ENCODE peak calls at places on chromosomes 6 and 20, in six cellular contexts. One of them, this sample, is unnamed.

GRCh38 chr6:157663261-157663660 is 159.8 kb upstream of the SNX9 start:
- DNase-seq in gastrocnemius medialis: no peak
- DNase-seq in adrenal gland: no peak
- DNase-seq in ovary: no peak
- DNase-seq in spleen: peak
- DNase-seq in heart left ventricle: no peak
- DNase-seq in this sample: no peak

GRCh38 chr20:44460795-44461141 is 14.9 kb upstream of the TTPAL start:
- DNase-seq in gastrocnemius medialis: no peak
- DNase-seq in adrenal gland: peak
- DNase-seq in spleen: no peak
- DNase-seq in heart left ventricle: no peak
- DNase-seq in ovary: no peak
- DNase-seq in this sample: peak

GRCh38 chr6:159170999-159171712 is 2.0 kb downstream of the FNDC1 start:
- DNase-seq in heart left ventricle: no peak
- DNase-seq in ovary: no peak
- DNase-seq in adrenal gland: peak
- DNase-seq in spleen: no peak
- DNase-seq in gastrocnemius medialis: no peak
- DNase-seq in this sample: no peak

GRCh38 chr6:165689699-165690098 is 26.7 kb upstream of the PDE10A start:
- DNase-seq in adrenal gland: no peak
- DNase-seq in heart left ventricle: no peak
- DNase-seq in spleen: no peak
- DNase-seq in ovary: no peak
- DNase-seq in gastrocnemius medialis: no peak
- DNase-seq in this sample: no peak

GRCh38 chr6:7341989-7342742 is 29.2 kb upstream of the SSR1 start:
- DNase-seq in adrenal gland: peak
- DNase-seq in heart left ventricle: no peak
- DNase-seq in gastrocnemius medialis: no peak
- DNase-seq in spleen: no peak
- DNase-seq in ovary: no peak
- DNase-seq in this sample: peak

GRCh38 chr6:16140607-16141006 is 11.7 kb downstream of the MYLIP start:
- DNase-seq in gastrocnemius medialis: no peak
- DNase-seq in ovary: no peak
- DNase-seq in adrenal gland: no peak
- DNase-seq in heart left ventricle: no peak
- DNase-seq in spleen: no peak
- DNase-seq in this sample: no peak

GRCh38 chr6:134035823-134036296 is 16.6 kb downstream of the SLC2A12 start:
- DNase-seq in ovary: no peak
- DNase-seq in spleen: no peak
- DNase-seq in heart left ventricle: no peak
- DNase-seq in adrenal gland: no peak
- DNase-seq in gastrocnemius medialis: no peak
- DNase-seq in this sample: no peak

GRCh38 chr6:125821825-125822281 is 31.1 kb downstream of the NCOA7 start:
- DNase-seq in gastrocnemius medialis: no peak
- DNase-seq in heart left ventricle: no peak
- DNase-seq in spleen: no peak
- DNase-seq in adrenal gland: peak
- DNase-seq in ovary: no peak
- DNase-seq in this sample: no peak

GRCh38 chr20:62320581-62321354 is 18.0 kb downstream of the ADRM1 start:
- DNase-seq in spleen: no peak
- DNase-seq in heart left ventricle: no peak
- DNase-seq in adrenal gland: no peak
- DNase-seq in gastrocnemius medialis: no peak
- DNase-seq in ovary: no peak
- DNase-seq in this sample: peak

GRCh38 chr20:14860410-14860814 is 523.0 kb upstream of the FLRT3 start:
- DNase-seq in heart left ventricle: no peak
- DNase-seq in gastrocnemius medialis: no peak
- DNase-seq in ovary: no peak
- DNase-seq in spleen: no peak
- DNase-seq in adrenal gland: no peak
- DNase-seq in this sample: no peak

GRCh38 chr6:44138717-44139350 is 11.5 kb downstream of the TMEM63B start:
- DNase-seq in gastrocnemius medialis: no peak
- DNase-seq in spleen: peak
- DNase-seq in heart left ventricle: no peak
- DNase-seq in adrenal gland: no peak
- DNase-seq in ovary: no peak
- DNase-seq in this sample: no peak

GRCh38 chr6:2971420-2972218 is at the start of gene SERPINB6:
- DNase-seq in adrenal gland: peak
- DNase-seq in spleen: peak
- DNase-seq in heart left ventricle: peak
- DNase-seq in ovary: peak
- DNase-seq in gastrocnemius medialis: peak
- DNase-seq in this sample: peak

GRCh38 chr6:30075094-30075986 is at the start of gene RNF39:
- DNase-seq in heart left ventricle: peak
- DNase-seq in ovary: peak
- DNase-seq in spleen: no peak
- DNase-seq in gastrocnemius medialis: no peak
- DNase-seq in adrenal gland: no peak
- DNase-seq in this sample: peak

GRCh38 chr6:150068173-150068785 is 642 bp downstream of the ULBP3 start:
- DNase-seq in adrenal gland: no peak
- DNase-seq in ovary: no peak
- DNase-seq in heart left ventricle: no peak
- DNase-seq in gastrocnemius medialis: no peak
- DNase-seq in spleen: no peak
- DNase-seq in this sample: no peak

GRCh38 chr6:128731249-128732165 is 151.4 kb upstream of the LAMA2 start:
- DNase-seq in spleen: no peak
- DNase-seq in adrenal gland: peak
- DNase-seq in heart left ventricle: no peak
- DNase-seq in gastrocnemius medialis: no peak
- DNase-seq in ovary: no peak
- DNase-seq in this sample: no peak

GRCh38 chr6:68158256-68158655 is 476.8 kb upstream of the ADGRB3 start:
- DNase-seq in adrenal gland: no peak
- DNase-seq in heart left ventricle: no peak
- DNase-seq in ovary: no peak
- DNase-seq in gastrocnemius medialis: no peak
- DNase-seq in spleen: no peak
- DNase-seq in this sample: no peak

GRCh38 chr6:36884610-36885009 is 1.1 kb upstream of the C6orf89 start:
- DNase-seq in heart left ventricle: no peak
- DNase-seq in gastrocnemius medialis: no peak
- DNase-seq in adrenal gland: no peak
- DNase-seq in ovary: no peak
- DNase-seq in spleen: no peak
- DNase-seq in this sample: no peak

GRCh38 chr6:20875369-20875963 is 341.2 kb downstream of the CDKAL1 start:
- DNase-seq in spleen: no peak
- DNase-seq in adrenal gland: no peak
- DNase-seq in heart left ventricle: no peak
- DNase-seq in gastrocnemius medialis: no peak
- DNase-seq in ovary: peak
- DNase-seq in this sample: no peak

GRCh38 chr6:37913210-37913609 is 93.7 kb downstream of the ZFAND3 start:
- DNase-seq in gastrocnemius medialis: no peak
- DNase-seq in spleen: no peak
- DNase-seq in heart left ventricle: no peak
- DNase-seq in adrenal gland: no peak
- DNase-seq in ovary: no peak
- DNase-seq in this sample: no peak

GRCh38 chr6:100296810-100297544 is 167.7 kb downstream of the SIM1 start:
- DNase-seq in ovary: no peak
- DNase-seq in adrenal gland: no peak
- DNase-seq in spleen: no peak
- DNase-seq in heart left ventricle: no peak
- DNase-seq in gastrocnemius medialis: no peak
- DNase-seq in this sample: no peak

GRCh38 chr20:5642155-5642981 is 107.8 kb upstream of the SHLD1 start:
- DNase-seq in spleen: no peak
- DNase-seq in gastrocnemius medialis: peak
- DNase-seq in heart left ventricle: no peak
- DNase-seq in ovary: no peak
- DNase-seq in adrenal gland: peak
- DNase-seq in this sample: no peak

DNA sequence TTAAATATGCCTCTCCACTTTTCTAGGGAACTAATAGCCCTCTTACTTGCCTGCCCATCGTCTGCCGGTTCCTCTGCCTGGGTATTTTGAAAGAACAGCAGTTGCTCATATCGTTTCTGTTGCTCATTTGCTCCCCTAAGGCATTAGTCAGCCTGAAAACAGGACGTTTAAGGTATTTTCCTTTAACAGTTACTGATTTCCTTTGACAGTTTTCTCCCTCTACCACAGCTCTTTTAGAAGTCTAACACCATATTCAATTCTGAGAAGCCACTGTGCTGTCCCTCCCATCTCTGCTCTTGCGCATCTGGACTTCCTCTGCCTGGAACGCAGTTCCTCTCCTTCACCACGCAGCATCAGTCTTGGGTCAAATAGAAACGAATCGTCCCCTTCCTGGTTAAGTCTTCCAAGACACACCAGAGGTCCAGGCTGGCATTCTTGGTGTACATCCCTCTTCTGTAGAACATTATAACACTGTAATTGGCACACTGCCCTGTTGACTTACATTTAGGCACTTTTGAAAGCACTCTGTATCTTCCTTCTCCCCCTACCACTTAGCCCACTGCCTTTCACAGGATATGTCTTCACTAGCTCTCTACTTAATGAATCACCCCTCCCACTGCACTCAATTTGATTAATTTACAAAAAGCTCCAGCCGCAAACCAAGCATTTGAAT is 141.0 kb upstream of the CARMIL1 start:
- DNase-seq in gastrocnemius medialis: peak
- DNase-seq in spleen: peak
- DNase-seq in ovary: peak
- DNase-seq in heart left ventricle: no peak
- DNase-seq in adrenal gland: peak
- DNase-seq in this sample: peak
- TF ChIP-seq POLR2A in gastrocnemius medialis: peak
- TF ChIP-seq POLR2A in spleen: no peak
- TF ChIP-seq POLR2A in ovary: peak
- TF ChIP-seq POLR2A in heart left ventricle: peak
- TF ChIP-seq POLR2A in adrenal gland: peak
- TF ChIP-seq POLR2A in this sample: peak

GRCh38 chr6:156562636-156563035 is 214.5 kb upstream of the ARID1B start:
- DNase-seq in adrenal gland: no peak
- DNase-seq in spleen: peak
- DNase-seq in gastrocnemius medialis: no peak
- DNase-seq in heart left ventricle: no peak
- DNase-seq in ovary: no peak
- DNase-seq in this sample: no peak

GRCh38 chr6:156562019-156562418 is 215.2 kb upstream of the ARID1B start:
- DNase-seq in gastrocnemius medialis: no peak
- DNase-seq in ovary: no peak
- DNase-seq in spleen: peak
- DNase-seq in heart left ventricle: no peak
- DNase-seq in adrenal gland: no peak
- DNase-seq in this sample: no peak

GRCh38 chr6:156564807-156565149 is 212.4 kb upstream of the ARID1B start:
- DNase-seq in gastrocnemius medialis: no peak
- DNase-seq in spleen: no peak
- DNase-seq in adrenal gland: no peak
- DNase-seq in heart left ventricle: no peak
- DNase-seq in ovary: no peak
- DNase-seq in this sample: no peak

GRCh38 chr6:156564128-156564806 is 212.9 kb upstream of the ARID1B start:
- DNase-seq in adrenal gland: peak
- DNase-seq in heart left ventricle: peak
- DNase-seq in spleen: peak
- DNase-seq in gastrocnemius medialis: peak
- DNase-seq in ovary: peak
- DNase-seq in this sample: peak

DNA sequence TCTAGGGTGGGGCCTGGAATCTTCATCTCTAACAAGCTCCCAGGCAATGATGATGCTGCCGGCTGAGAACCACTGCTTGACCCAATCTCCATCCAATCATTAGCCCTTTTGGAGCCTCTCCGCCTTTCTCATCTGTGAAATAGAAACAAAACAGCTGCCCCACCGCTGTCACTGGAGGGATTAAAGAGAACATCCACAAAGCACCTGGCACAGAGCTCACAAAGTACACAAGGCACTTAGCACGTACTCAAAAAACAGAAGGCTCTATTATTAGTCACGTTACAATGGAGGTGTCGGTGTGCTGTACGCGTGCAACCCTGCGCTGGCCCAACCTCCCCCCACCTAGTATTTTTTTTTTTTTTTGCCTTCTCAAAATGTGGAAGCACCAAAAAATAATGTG is 213.5 kb upstream of the ARID1B start:
- DNase-seq in gastrocnemius medialis: no peak
- DNase-seq in spleen: no peak
- DNase-seq in heart left ventricle: no peak
- DNase-seq in adrenal gland: no peak
- DNase-seq in ovary: no peak
- DNase-seq in this sample: no peak
- TF ChIP-seq POLR2A in gastrocnemius medialis: no peak
- TF ChIP-seq POLR2A in spleen: no peak
- TF ChIP-seq POLR2A in heart left ventricle: no peak
- TF ChIP-seq POLR2A in adrenal gland: no peak
- TF ChIP-seq POLR2A in ovary: no peak
- TF ChIP-seq POLR2A in this sample: no peak

DNA sequence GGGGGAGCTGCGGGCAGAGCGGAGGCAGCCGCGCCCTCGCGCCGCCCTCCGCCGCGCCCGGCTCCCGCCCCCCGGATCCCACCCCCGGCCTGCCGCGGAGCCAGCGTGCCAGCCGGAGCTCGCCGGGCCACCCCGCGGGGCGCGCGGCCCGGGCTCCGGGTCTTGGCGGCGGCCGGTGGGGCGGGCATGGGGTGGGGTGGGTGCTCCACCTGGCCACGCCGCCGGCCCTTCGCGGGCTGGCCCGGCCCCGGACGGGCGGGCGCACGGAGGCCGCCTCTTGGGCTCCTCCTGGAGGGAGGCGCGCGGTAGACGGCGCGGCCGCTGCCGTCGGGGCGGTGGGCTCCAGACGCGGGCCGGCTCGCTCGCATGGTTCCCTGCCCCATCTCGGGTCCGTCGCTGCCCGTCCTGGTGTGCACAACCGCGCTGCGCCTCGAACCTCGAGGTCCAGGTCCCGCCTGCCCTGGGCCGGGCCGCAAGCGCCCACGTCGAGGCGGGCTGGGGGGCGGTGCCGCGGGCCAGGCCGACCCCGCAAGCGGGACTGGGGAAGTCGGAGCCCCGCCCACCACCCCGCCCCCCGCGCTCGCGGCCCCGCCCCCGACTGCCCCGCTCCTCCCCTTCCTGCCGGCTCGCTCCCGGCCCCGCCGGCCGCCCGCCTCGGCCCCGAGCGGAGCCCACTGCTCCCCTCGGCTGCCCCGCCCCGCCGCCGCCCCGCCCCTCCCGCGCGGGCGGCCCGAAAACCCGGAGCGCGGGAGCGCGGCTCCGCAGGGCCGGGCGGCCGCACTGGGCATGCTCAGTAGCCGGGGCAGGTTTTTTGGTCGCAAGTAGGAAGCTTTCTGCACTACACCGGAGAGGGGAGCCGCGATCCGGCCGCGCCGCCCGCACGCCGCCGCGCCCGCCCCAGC is at the start of gene CDYL:
- DNase-seq in ovary: peak
- DNase-seq in adrenal gland: peak
- DNase-seq in gastrocnemius medialis: peak
- DNase-seq in spleen: peak
- DNase-seq in heart left ventricle: peak
- DNase-seq in this sample: peak
- TF ChIP-seq POLR2A in ovary: no peak
- TF ChIP-seq POLR2A in adrenal gland: peak
- TF ChIP-seq POLR2A in gastrocnemius medialis: peak
- TF ChIP-seq POLR2A in spleen: peak
- TF ChIP-seq POLR2A in heart left ventricle: no peak
- TF ChIP-seq POLR2A in this sample: no peak

GRCh38 chr20:16573011-16573965 is at the start of gene KIF16B:
- DNase-seq in gastrocnemius medialis: peak
- DNase-seq in spleen: peak
- DNase-seq in ovary: peak
- DNase-seq in adrenal gland: peak
- DNase-seq in heart left ventricle: peak
- DNase-seq in this sample: peak
- TF ChIP-seq POLR2A in gastrocnemius medialis: peak
- TF ChIP-seq POLR2A in spleen: no peak
- TF ChIP-seq POLR2A in ovary: peak
- TF ChIP-seq POLR2A in adrenal gland: peak
- TF ChIP-seq POLR2A in heart left ventricle: no peak
- TF ChIP-seq POLR2A in this sample: peak